ENCODE peak calls at places on chromosomes 16 and 17, in seven cellular contexts. W, K, H, O, G, N and U are unnamed samples. For H3K9me3 and H3K4me1, the result is how much of the 10 kb centered on the place peaks cover.

GRCh38 chr17:8060274-8060673 is 21.4 kb downstream of the ALOX15B start:
- DNase-seq in K (peak), W (peak), G (no peak), O (peak), H (no peak), N (peak), U (peak)

GRCh38 chr17:4147751-4148310 is 4.8 kb downstream of the CYB5D2 start:
- DNase-seq in H (no peak), G (no peak), K (no peak), O (no peak), N (no peak), W (peak), U (peak)

GRCh38 chr17:70318061-70318460 is 148.7 kb downstream of the KCNJ2 start:
- DNase-seq in N (no peak), W (peak), G (no peak), K (no peak), O (no peak), H (no peak), U (no peak)

GRCh38 chr16:69106491-69107291 is 1.2 kb downstream of the HAS3 start:
- DNase-seq in G (no peak), W (peak), K (no peak), N (peak), O (peak), H (no peak), U (peak)

GRCh38 chr17:4485676-4486646 is 12.7 kb upstream of the SPNS2 start:
- DNase-seq in H (no peak), G (no peak), N (no peak), O (no peak), W (no peak), K (no peak), U (peak)

GRCh38 chr16:75443301-75443700 is 10.0 kb upstream of the CFDP1 start:
- DNase-seq in N (no peak), H (no peak), G (no peak), W (peak), O (peak), K (no peak), U (no peak)

GRCh38 chr16:20624882-20625807 is 49.0 kb upstream of the ACSM2B start:
- DNase-seq in G (no peak), O (no peak), H (no peak), W (no peak), K (no peak), N (no peak), U (no peak)

GRCh38 chr17:68310141-68310540 is 18.8 kb downstream of the ARSG start:
- DNase-seq in O (peak), G (no peak), N (no peak), K (peak), W (peak), H (no peak), U (no peak)

GRCh38 chr16:8712589-8713361 is 38.4 kb downstream of the ABAT start:
- DNase-seq in O (no peak), W (no peak), N (no peak), K (no peak), G (no peak), H (no peak), U (no peak)

GRCh38 chr17:79691931-79692330 is 38.8 kb upstream of the ENPP7 start:
- DNase-seq in W (no peak), K (no peak), N (no peak), H (no peak), O (no peak), G (peak), U (no peak)

GRCh38 chr16:4694664-4695451 is 1.5 kb downstream of the NUDT16L1 start:
- DNase-seq in G (peak), N (no peak), K (no peak), W (peak), O (no peak), H (no peak), U (no peak)

GRCh38 chr17:17886747-17887146 is 50.0 kb upstream of the SREBF1 start:
- DNase-seq in H (no peak), W (no peak), K (no peak), G (no peak), O (no peak), N (no peak), U (no peak)

GRCh38 chr17:9226794-9227135 is 205.5 kb downstream of the NTN1 start:
- DNase-seq in H (no peak), G (no peak), W (no peak), N (no peak), O (no peak), K (no peak), U (peak)

GRCh38 chr16:78931267-78932060 is 669.1 kb downstream of the MAF start:
- DNase-seq in W (no peak), N (no peak), O (no peak), H (no peak), G (no peak), K (no peak), U (no peak)

GRCh38 chr16:30112197-30113030 is 923 bp downstream of the GDPD3 start:
- DNase-seq in N (peak), O (peak), K (peak), G (peak), H (no peak), W (peak), U (peak)

GRCh38 chr17:68734911-68735310 is 133.7 kb upstream of the FAM20A start:
- DNase-seq in K (no peak), N (no peak), G (no peak), H (no peak), W (no peak), O (no peak), U (no peak)

GRCh38 chr17:34997355-34997862 is 17.1 kb downstream of the LIG3 start:
- DNase-seq in W (no peak), G (no peak), H (no peak), K (peak), O (no peak), N (peak), U (no peak)

GRCh38 chr17:8153550-8153956 is 1.3 kb upstream of the PER1 start:
- DNase-seq in H (peak), O (peak), K (peak), N (peak), W (peak), G (peak), U (peak)

GRCh38 chr17:74981979-74982662 is 5.3 kb upstream of the CDR2L start:
- DNase-seq in W (peak), O (peak), N (peak), K (peak), G (peak), H (no peak), U (peak)

GRCh38 chr17:34241062-34241461 is 14.0 kb upstream of the CCL2 start:
- DNase-seq in G (peak), O (no peak), W (no peak), N (peak), K (no peak), H (peak), U (peak)

GRCh38 chr16:68275611-68276191 is 11.4 kb downstream of the SLC7A6 start:
- DNase-seq in W (no peak), G (no peak), N (no peak), K (no peak), O (no peak), H (no peak), U (no peak)

GRCh38 chr17:66172706-66173223 is 19.2 kb downstream of the CEP112 start:
- DNase-seq in O (no peak), N (no peak), K (no peak), W (no peak), H (no peak), G (no peak), U (no peak)

GRCh38 chr16:5633845-5634440 is 536.3 kb upstream of the EEF2KMT start:
- DNase-seq in O (no peak), K (peak), G (no peak), N (no peak), H (no peak), W (peak), U (no peak)

GRCh38 chr17:15651583-15652110 is 32.1 kb upstream of the FBXW10B start:
- DNase-seq in W (peak), K (peak), O (peak), H (peak), G (peak), N (peak), U (peak)

GRCh38 chr17:41691031-41691777 is 2.5 kb downstream of the EIF1 start:
- DNase-seq in H (no peak), O (peak), N (no peak), G (no peak), W (no peak), K (no peak), U (no peak)

GRCh38 chr17:38789185-38789584 is 10.2 kb downstream of the PIP4K2B start:
- DNase-seq in K (no peak), N (no peak), O (peak), G (no peak), H (no peak), W (peak), U (no peak)

GRCh38 chr17:45405250-45406086 is 27.2 kb downstream of the ARHGAP27 start:
- DNase-seq in G (no peak), W (peak), O (peak), K (no peak), H (no peak), N (peak), U (peak)

GRCh38 chr17:39663688-39664580 is 1.2 kb upstream of the TCAP start:
- DNase-seq in G (peak), N (peak), H (no peak), W (peak), O (peak), K (no peak), U (peak)

GRCh38 chr17:55605705-55606104 is 94.5 kb upstream of the SMIM36 start:
- DNase-seq in G (no peak), K (no peak), N (no peak), W (no peak), H (no peak), O (no peak), U (no peak)

GRCh38 chr16:17372383-17372782 is 98.4 kb downstream of the XYLT1 start:
- DNase-seq in H (no peak), N (no peak), K (no peak), G (no peak), O (no peak), W (peak), U (no peak)

GRCh38 chr16:46573008-46573833 is 48.0 kb downstream of the SHCBP1 start:
- DNase-seq in H (no peak), G (no peak), W (peak), O (peak), N (no peak), K (peak), U (no peak)

GRCh38 chr16:78065344-78065743 is 34.1 kb upstream of the WWOX start:
- DNase-seq in N (no peak), G (no peak), K (no peak), W (no peak), O (no peak), H (no peak), U (no peak)

GRCh38 chr16:3383045-3383448 is 17.8 kb downstream of the ZSCAN32 start:
- DNase-seq in N (no peak), H (no peak), G (no peak), W (peak), K (no peak), O (peak), U (no peak)
- H3K9me3 ChIP-seq in N (half or more), H (half or more), G (under half), W (under half), K (under half), O (half or more), U (half or more)

DNA sequence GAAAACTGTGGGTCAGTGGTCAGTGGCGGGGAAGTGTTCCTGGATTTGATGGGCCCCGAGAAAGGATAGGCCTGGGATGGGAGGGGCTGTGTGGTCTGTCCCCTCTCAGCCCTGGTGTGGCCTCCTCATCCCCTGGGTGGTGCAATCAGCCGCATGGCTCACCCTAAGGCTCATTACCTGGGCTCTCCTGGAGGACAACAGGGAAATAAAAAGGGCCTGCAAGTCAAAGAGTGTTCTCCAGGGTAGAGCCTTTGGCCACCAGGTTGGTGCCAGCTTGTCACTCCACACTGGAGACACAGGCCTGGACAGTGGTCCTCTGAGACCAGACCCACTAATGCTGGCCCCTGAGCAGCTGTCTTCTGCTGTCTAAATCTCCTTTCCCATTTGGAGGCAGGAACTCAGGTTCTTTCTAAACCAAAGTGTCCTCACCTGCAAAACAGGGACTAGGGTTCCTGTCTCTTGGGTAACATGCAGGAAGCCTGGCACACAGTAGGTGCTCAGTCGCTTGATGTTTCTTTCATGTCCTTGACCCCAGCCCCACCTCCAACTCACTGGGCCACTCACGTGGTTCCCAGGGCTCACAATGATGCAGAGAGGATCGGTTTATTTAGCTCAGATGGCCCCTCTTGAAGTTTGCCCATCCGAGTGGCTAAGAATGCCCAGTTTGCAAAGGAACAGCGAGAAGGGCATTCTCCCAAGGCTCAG is 2.4 kb downstream of the NDRG4 start:
- DNase-seq in G (no peak), K (no peak), H (no peak), W (no peak), O (no peak), N (no peak), U (no peak)
- H3K4me3 ChIP-seq in G (no peak), K (no peak), H (no peak), W (no peak), O (no peak), N (no peak), U (no peak)

DNA sequence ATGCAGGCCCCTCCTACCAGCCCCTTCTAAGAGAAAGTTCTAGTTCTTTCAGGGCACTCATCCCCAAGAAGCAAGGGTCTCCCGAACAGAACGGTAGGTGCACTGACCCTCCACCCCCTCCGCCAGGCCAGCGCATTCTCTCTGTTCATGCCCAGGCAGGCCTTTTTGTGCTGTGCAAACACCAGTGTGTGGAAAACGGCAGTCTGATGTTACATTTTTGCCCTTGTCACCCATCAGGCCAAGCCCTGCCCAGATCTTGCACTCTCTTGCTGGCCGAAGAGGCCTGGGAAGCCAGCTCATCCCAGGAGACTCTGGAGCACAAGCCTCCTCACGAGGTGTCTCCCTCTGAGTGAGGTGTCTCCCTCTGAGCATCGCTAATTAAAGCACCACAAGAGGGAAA is 16.1 kb upstream of the MTSS2 start:
- DNase-seq in K (no peak), W (no peak), O (no peak), H (no peak), G (no peak), N (no peak), U (no peak)
- H3K4me1 ChIP-seq in K (under half), W (half or more), O (half or more), H (half or more), G (half or more), N (half or more), U (under half)

DNA sequence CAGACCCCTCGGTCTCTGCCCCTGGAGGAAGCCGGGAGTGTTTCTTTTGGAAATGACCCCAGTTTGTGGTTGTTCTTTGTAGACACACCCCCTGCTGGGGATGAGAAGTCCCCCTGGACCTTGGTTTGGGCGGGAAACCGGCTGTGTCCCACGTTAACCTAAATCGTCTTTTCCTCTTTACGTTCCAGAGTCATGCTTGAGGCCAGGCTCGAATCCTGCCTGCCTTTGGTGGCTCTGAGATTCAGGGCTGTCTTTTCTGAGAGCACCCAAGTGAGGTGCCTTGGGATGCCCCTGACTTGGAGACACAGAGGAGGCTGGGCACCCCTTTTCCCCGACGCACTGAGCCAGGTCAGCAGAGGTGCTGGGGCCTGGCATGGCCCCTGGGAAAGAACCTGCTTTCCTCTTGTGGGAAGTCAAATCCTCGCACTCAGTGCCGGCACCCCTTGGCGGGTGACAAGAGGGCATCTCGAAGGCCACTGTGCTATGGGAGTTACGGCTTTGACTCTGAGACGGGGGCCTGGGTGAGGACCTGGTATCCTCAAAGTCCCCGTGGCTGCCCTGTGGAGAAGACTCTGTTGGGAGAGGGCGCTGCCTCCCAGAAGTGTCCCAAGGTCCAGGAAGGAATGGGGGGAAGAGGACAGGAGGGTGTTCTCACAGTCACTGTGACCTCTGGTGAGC is 116.8 kb downstream of the METRNL start:
- DNase-seq in G (peak), O (no peak), N (no peak), K (no peak), W (peak), H (peak), U (peak)
- H3K9me3 ChIP-seq in G (under half), O (under half), N (under half), K (under half), W (under half), H (under half), U (under half)

GRCh38 chr17:28369684-28370034 is 448 bp downstream of the VTN start:
- DNase-seq in N (no peak), W (no peak), K (no peak), H (no peak), G (no peak), O (no peak), U (no peak)

GRCh38 chr17:28371245-28372202 is at the start of gene SARM1:
- DNase-seq in G (peak), N (peak), W (peak), H (peak), O (peak), K (no peak), U (peak)

GRCh38 chr17:28368915-28369683 is 1.0 kb downstream of the VTN start:
- DNase-seq in G (no peak), W (no peak), N (no peak), H (no peak), O (no peak), K (no peak), U (no peak)

GRCh38 chr17:28370744-28371103 is 617 bp upstream of the VTN start:
- DNase-seq in H (no peak), W (no peak), K (no peak), G (no peak), O (no peak), N (no peak), U (no peak)

GRCh38 chr17:28370035-28370743 is at the start of gene VTN:
- DNase-seq in N (no peak), K (no peak), O (peak), W (peak), H (no peak), G (peak), U (no peak)
- H3K4me3 ChIP-seq in N (peak), K (no peak), O (peak), W (peak), H (peak), G (peak), U (no peak)